ENCODE peak calls at places on chromosome 1, in four cellular contexts. S is endothelial cell; X is activated naive CD8-positive, alpha-beta T cell treated with anti-CD3 and anti-CD28 coated beads, Interleukin-2, amount 10 ng/mL, durations not matched to agents 7 days and 5 days; W is cardiac muscle cell. R is an unnamed sample.

GRCh38 chr1:242030071-242030470 is 31.2 kb upstream of the MAP1LC3C start:
- DNase-seq in W (no peak), S (no peak), X (no peak), R (no peak)

GRCh38 chr1:94329276-94329675 is 88.9 kb upstream of the ABCD3 start:
- DNase-seq in X (no peak), S (no peak), W (no peak), R (no peak)

GRCh38 chr1:233738850-233739249 is 124.9 kb downstream of the KCNK1 start:
- DNase-seq in S (no peak), W (no peak), X (no peak), R (no peak)

GRCh38 chr1:232622981-232623380 is 7.0 kb downstream of the SIPA1L2 start:
- DNase-seq in X (no peak), S (no peak), W (no peak), R (no peak)

GRCh38 chr1:109655624-109656519 is at the start of gene GSTM4:
- DNase-seq in S (peak), X (peak), W (peak), R (peak)

GRCh38 chr1:54809496-54810074 is 8.5 kb upstream of the TTC22 start:
- DNase-seq in X (no peak), W (no peak), S (no peak), R (no peak)

GRCh38 chr1:1669468-1670440 is 10.9 kb upstream of the CDK11B start:
- DNase-seq in X (no peak), W (no peak), S (no peak), R (no peak)

GRCh38 chr1:198166900-198167299 is 10.1 kb downstream of the NEK7 start:
- DNase-seq in S (no peak), W (no peak), X (no peak), R (no peak)

GRCh38 chr1:116664366-116664983 is 3.1 kb downstream of the IGSF3 start:
- DNase-seq in S (no peak), X (no peak), W (no peak), R (no peak)

GRCh38 chr1:42085596-42085995 is 67.6 kb upstream of the GUCA2B start:
- DNase-seq in S (no peak), X (no peak), W (peak), R (no peak)

GRCh38 chr1:201190624-201191051 is at the start of gene IGFN1:
- DNase-seq in W (no peak), X (no peak), S (no peak), R (peak)